ENCODE peak calls at places on chromosomes 4 and X, in eight cellular contexts. R is CD8-positive, alpha-beta memory T cell; K is WERI-Rb-1; M is CD4-positive, CD25-positive, alpha-beta regulatory T cell; I is neural progenitor cell; S is CD4-positive, alpha-beta T cell; G is coronary artery; C is transverse colon. U is an unnamed sample.

GRCh38 chr4:185456131-185456530 is 15.4 kb downstream of the CCDC110 start:
- DNase-seq in C (no peak), R (no peak), S (no peak), M (no peak), I (no peak), G (no peak), K (no peak), U (no peak)

GRCh38 chrX:155779831-155780230 is 101.3 kb upstream of the VAMP7 start:
- DNase-seq in R (no peak), M (no peak), I (no peak), K (no peak), S (no peak), G (no peak), C (no peak), U (no peak)

GRCh38 chr4:1293981-1294380 is 4.3 kb downstream of the MAEA start:
- DNase-seq in G (no peak), C (no peak), I (no peak), S (no peak), R (no peak), K (no peak), M (no peak), U (no peak)

GRCh38 chr4:11105715-11106114 is 323.0 kb downstream of the HS3ST1 start:
- DNase-seq in S (no peak), R (no peak), C (no peak), G (no peak), I (no peak), K (no peak), M (no peak), U (no peak)

GRCh38 chr4:149371021-149371420 is 444.6 kb downstream of the IQCM start:
- DNase-seq in M (no peak), K (peak; percentile 34), S (no peak), I (peak; percentile 72), C (peak; percentile 10), G (peak; percentile 64), R (no peak), U (peak; percentile 3)

GRCh38 chrX:133412246-133412645 is 3.0 kb downstream of the GPC4 start:
- DNase-seq in G (no peak), S (no peak), I (peak; percentile 55), C (no peak), R (no peak), K (no peak), M (no peak), U (no peak)

GRCh38 chr4:126465341-126465740 is 1150.6 kb downstream of the FAT4 start:
- DNase-seq in I (no peak), K (no peak), M (no peak), S (no peak), R (no peak), C (no peak), G (no peak), U (no peak)

GRCh38 chrX:31461266-31461665 is 389.4 kb upstream of the FTHL17 start:
- DNase-seq in C (no peak), S (no peak), R (no peak), G (no peak), K (no peak), M (no peak), I (no peak), U (no peak)

GRCh38 chr4:182604161-182604591 is 313.0 kb downstream of the DCTD start:
- DNase-seq in G (no peak), S (no peak), I (no peak), K (no peak), M (no peak), C (no peak), R (no peak), U (no peak)

GRCh38 chr4:79686976-79687375 is 278.9 kb upstream of the GK2 start:
- DNase-seq in G (no peak), I (no peak), R (no peak), C (no peak), M (no peak), K (no peak), S (no peak), U (no peak)

GRCh38 chr4:41611881-41612871 is 74.2 kb downstream of the LIMCH1 start:
- DNase-seq in C (peak; percentile 51), G (no peak), S (no peak), K (no peak), I (peak; percentile 75), M (no peak), R (no peak), U (peak; percentile 44)
- H3K27ac ChIP-seq in C (peak overlapping the region; percentile 80), G (no peak overlapping the region), S (no peak overlapping the region), K (no peak overlapping the region), I (no peak overlapping the region), M (no peak overlapping the region), R (no peak overlapping the region), U (peak overlapping the region; percentile 89)

GRCh38 chr4:184156169-184156568 is 61.5 kb downstream of the ENPP6 start:
- DNase-seq in G (no peak), C (no peak), S (no peak), I (no peak), R (no peak), K (no peak), M (no peak), U (no peak)
- H3K27ac ChIP-seq in G (peak overlapping the region; percentile 49), C (peak overlapping the region; percentile 47), S (no peak overlapping the region), I (no peak overlapping the region), R (no peak overlapping the region), K (no peak overlapping the region), M (no peak overlapping the region), U (no peak overlapping the region)

GRCh38 chrX:16971694-16972093 is 25.2 kb downstream of the REPS2 start:
- DNase-seq in I (no peak), R (no peak), G (no peak), S (no peak), C (no peak), M (no peak), K (no peak), U (no peak)

GRCh38 chrX:16966745-16967144 is 20.3 kb downstream of the REPS2 start:
- DNase-seq in K (no peak), C (no peak), R (no peak), G (no peak), S (no peak), M (no peak), I (no peak), U (no peak)

GRCh38 chrX:16975233-16975632 is 28.8 kb downstream of the REPS2 start:
- DNase-seq in C (no peak), R (no peak), K (no peak), I (no peak), S (no peak), M (no peak), G (no peak), U (no peak)

GRCh38 chrX:16970977-16971376 is 24.5 kb downstream of the REPS2 start:
- DNase-seq in R (no peak), I (no peak), S (no peak), G (no peak), K (no peak), M (no peak), C (no peak), U (no peak)
- H3K27ac ChIP-seq in R (no peak overlapping the region), I (no peak overlapping the region), S (no peak overlapping the region), G (no peak overlapping the region), K (no peak overlapping the region), M (no peak overlapping the region), C (no peak overlapping the region), U (no peak overlapping the region)

GRCh38 chr4:137952116-137952515 is 290.0 kb downstream of the SLC7A11 start:
- DNase-seq in I (no peak), K (no peak), C (no peak), S (no peak), R (no peak), G (no peak), M (no peak), U (no peak)

GRCh38 chr4:137956256-137956655 is 285.9 kb downstream of the SLC7A11 start:
- DNase-seq in I (no peak), S (no peak), K (no peak), G (no peak), M (no peak), R (no peak), C (no peak), U (no peak)

GRCh38 chr4:137960371-137961050 is 281.6 kb downstream of the SLC7A11 start:
- DNase-seq in R (no peak), S (no peak), G (no peak), C (no peak), K (no peak), I (no peak), M (no peak), U (no peak)

GRCh38 chr4:137950286-137950685 is 291.9 kb downstream of the SLC7A11 start:
- DNase-seq in I (no peak), G (no peak), S (no peak), K (no peak), C (no peak), R (no peak), M (no peak), U (no peak)

GRCh38 chr4:137955615-137956014 is 286.5 kb downstream of the SLC7A11 start:
- DNase-seq in K (no peak), S (no peak), G (no peak), M (no peak), I (no peak), R (no peak), C (no peak), U (no peak)
- H3K27ac ChIP-seq in K (no peak overlapping the region), S (no peak overlapping the region), G (no peak overlapping the region), M (no peak overlapping the region), I (no peak overlapping the region), R (no peak overlapping the region), C (no peak overlapping the region), U (no peak overlapping the region)

GRCh38 chr4:153137168-153137567 is 67.1 kb upstream of the TRIM2 start:
- DNase-seq in G (no peak), C (no peak), K (no peak), I (no peak), R (no peak), S (no peak), M (no peak), U (no peak)
- H3K27ac ChIP-seq in G (no peak overlapping the region), C (no peak overlapping the region), K (no peak overlapping the region), I (no peak overlapping the region), R (no peak overlapping the region), S (no peak overlapping the region), M (no peak overlapping the region), U (peak overlapping the region; percentile 13)

DNA sequence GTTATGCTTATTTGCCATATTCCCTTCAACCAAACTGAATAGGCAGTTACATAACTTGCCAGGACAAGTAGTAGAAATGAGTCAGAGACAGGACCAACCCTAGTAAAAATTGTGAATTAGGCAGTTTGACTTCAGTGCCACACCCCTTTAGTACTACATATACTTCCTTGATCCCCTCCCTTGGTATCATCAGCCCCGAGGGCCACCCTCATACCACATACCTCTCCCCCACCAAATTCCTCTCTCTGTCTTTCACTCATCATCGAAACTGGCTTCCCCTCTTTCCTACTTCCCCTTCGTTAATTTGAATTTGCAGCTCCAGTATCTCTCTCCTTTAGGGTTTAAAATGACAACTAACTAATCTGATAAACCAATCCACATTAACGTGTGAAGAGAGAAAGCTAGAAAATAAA is 7.9 kb upstream of the PTPN13 start:
- DNase-seq in R (no peak), G (no peak), C (no peak), I (no peak), S (no peak), M (no peak), K (no peak), U (no peak)
- H3K27ac ChIP-seq in R (no peak overlapping the region), G (peak overlapping the region; percentile 6), C (no peak overlapping the region), I (no peak overlapping the region), S (no peak overlapping the region), M (no peak overlapping the region), K (no peak overlapping the region), U (no peak overlapping the region)

DNA sequence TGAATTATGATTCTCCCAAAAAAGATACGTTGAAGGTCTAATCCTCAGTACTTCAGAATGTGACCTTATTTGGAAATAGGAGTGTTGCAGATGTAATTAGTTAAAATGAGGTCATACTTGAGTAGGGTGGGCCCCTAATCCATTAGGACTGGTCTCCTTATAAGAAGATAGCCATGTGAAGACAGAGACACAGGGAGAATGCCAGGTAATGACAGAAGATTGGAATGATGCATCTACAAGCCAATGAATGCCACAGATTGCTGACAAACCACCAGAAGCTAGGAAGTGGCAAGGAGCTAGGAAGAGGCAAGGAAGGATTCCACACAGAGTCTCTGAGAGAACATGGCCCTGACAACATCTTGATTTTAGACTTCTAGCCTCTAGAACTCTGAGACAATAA is 7.4 kb upstream of the RPS6KA3 start:
- DNase-seq in K (no peak), G (no peak), C (no peak), M (no peak), R (no peak), I (no peak), S (no peak), U (no peak)
- H3K27ac ChIP-seq in K (no peak overlapping the region), G (no peak overlapping the region), C (no peak overlapping the region), M (no peak overlapping the region), R (no peak overlapping the region), I (no peak overlapping the region), S (no peak overlapping the region), U (no peak overlapping the region)

U was measured in SK-N-SH.